ENCODE peak calls at places on chromosomes 16 and 17, in four cellular contexts. G, C, J and V are unnamed samples.

GRCh38 chr17:14866266-14866665 is 398.9 kb downstream of the PMP22 start:
- DNase-seq in G (no peak), J (no peak), C (no peak), V (no peak)

GRCh38 chr17:30376621-30377452 is 1.9 kb upstream of the CPD start:
- DNase-seq in J (no peak), G (no peak), C (peak; percentile 54), V (peak; percentile 89)

GRCh38 chr16:84612686-84613085 is 5.2 kb downstream of the COTL1 start:
- DNase-seq in C (no peak), G (no peak), J (no peak), V (no peak)

GRCh38 chr17:78252701-78253635 is 21.5 kb downstream of the TMEM235 start:
- DNase-seq in G (no peak), J (no peak), C (no peak), V (peak; percentile 30)

GRCh38 chr16:81319221-81319912 is 4.6 kb downstream of the GAN start:
- DNase-seq in J (peak; percentile 44), C (no peak), G (no peak), V (no peak)

GRCh38 chr16:72216767-72217166 is 44.8 kb upstream of the PMFBP1 start:
- DNase-seq in C (no peak), G (no peak), J (no peak), V (no peak)

GRCh38 chr17:18182978-18183333 is 672 bp upstream of the ALKBH5 start:
- DNase-seq in G (peak; percentile 96), C (peak; percentile 92), J (no peak), V (peak; percentile 89)

GRCh38 chr16:84592718-84593117 is 25.2 kb downstream of the COTL1 start:
- DNase-seq in J (no peak), G (peak; percentile 6), C (no peak), V (no peak)

GRCh38 chr16:47053895-47054294 is 80.4 kb upstream of the DNAJA2 start:
- DNase-seq in G (no peak), J (no peak), C (no peak), V (no peak)

GRCh38 chr17:51097708-51098446 is 22.8 kb downstream of the SPAG9 start:
- DNase-seq in J (no peak), C (no peak), G (no peak), V (no peak)

GRCh38 chr17:8918811-8919210 is 46.7 kb downstream of the PIK3R5 start:
- DNase-seq in C (no peak), J (no peak), G (no peak), V (no peak)

GRCh38 chr16:84358601-84359295 is 9.6 kb upstream of the ATP2C2 start:
- DNase-seq in G (no peak), C (no peak), J (no peak), V (no peak)

GRCh38 chr17:49589556-49589885 is 13.8 kb downstream of the NXPH3 start:
- DNase-seq in J (no peak), C (no peak), G (no peak), V (no peak)

GRCh38 chr16:50247906-50248608 is 18.3 kb upstream of the ADCY7 start:
- DNase-seq in G (no peak), C (no peak), J (peak; percentile 12), V (no peak)

GRCh38 chr17:67276075-67276474 is 31.1 kb upstream of the HELZ start:
- DNase-seq in C (no peak), G (no peak), J (no peak), V (no peak)

GRCh38 chr16:58661199-58661830 is 23.3 kb downstream of the SLC38A7 start:
- DNase-seq in J (no peak), C (no peak), G (peak; percentile 68), V (peak; percentile 32)

GRCh38 chr17:40371261-40371929 is 6.9 kb upstream of the GJD3 start:
- DNase-seq in J (no peak), C (no peak), G (no peak), V (peak; percentile 54)

GRCh38 chr16:80347900-80348299 is 192.9 kb upstream of the DYNLRB2 start:
- DNase-seq in C (no peak), G (no peak), J (no peak), V (no peak)

GRCh38 chr17:80507965-80508364 is 31.6 kb upstream of the NPTX1 start:
- DNase-seq in C (no peak), G (no peak), J (no peak), V (no peak)

GRCh38 chr16:24670623-24671454 is 58.6 kb upstream of the TNRC6A start:
- DNase-seq in J (no peak), G (peak; percentile 68), C (peak; percentile 25), V (peak; percentile 49)

GRCh38 chr16:35255186-35255803 is 1795.9 kb downstream of the TP53TG3F start:
- DNase-seq in G (no peak), J (no peak), C (no peak), V (no peak)

GRCh38 chr17:46929413-46929812 is 6.5 kb downstream of the GOSR2 start:
- DNase-seq in C (no peak), G (no peak), J (no peak), V (no peak)

GRCh38 chr16:17448640-17449638 is 21.8 kb downstream of the XYLT1 start:
- DNase-seq in J (no peak), G (peak; percentile 76), C (peak; percentile 42), V (peak; percentile 65)

GRCh38 chr17:78697122-78697845 is 84.8 kb downstream of the CYTH1 start:
- DNase-seq in C (no peak), J (no peak), G (no peak), V (no peak)

GRCh38 chr16:72986011-72986410 is 61.9 kb downstream of the ZFHX3 start:
- DNase-seq in J (no peak), C (no peak), G (peak; percentile 91), V (no peak)

GRCh38 chr17:78365561-78366108 is 5.8 kb upstream of the SOCS3 start:
- DNase-seq in C (no peak), G (no peak), J (peak; percentile 70), V (no peak)

GRCh38 chr16:28992496-28992895 is 7.6 kb downstream of the LAT start:
- DNase-seq in C (no peak), G (no peak), J (no peak), V (no peak)

GRCh38 chr16:10465821-10466220 is 80.0 kb downstream of the ATF7IP2 start:
- DNase-seq in J (no peak), C (no peak), G (no peak), V (no peak)

GRCh38 chr16:30557397-30557949 is 701 bp downstream of the ZNF764 start:
- DNase-seq in J (no peak), G (peak; percentile 41), C (peak; percentile 49), V (peak; percentile 30)

GRCh38 chr17:76940293-76940692 is 72.1 kb downstream of the MGAT5B start:
- DNase-seq in C (no peak), J (no peak), G (no peak), V (no peak)

GRCh38 chr17:35555695-35556094 is 4.9 kb downstream of the SLFN14 start:
- DNase-seq in G (no peak), C (no peak), J (no peak), V (peak; percentile 42)

GRCh38 chr16:69829338-69829737 is 67.2 kb downstream of the WWP2 start:
- DNase-seq in C (no peak), G (no peak), J (no peak), V (no peak)

GRCh38 chr16:88784074-88784855 is 755 bp downstream of the PIEZO1 start:
- DNase-seq in J (peak; percentile 77), G (peak; percentile 83), C (peak; percentile 64), V (peak; percentile 63)

GRCh38 chr16:74275031-74275636 is 21.5 kb upstream of the PSMD7 start:
- DNase-seq in C (no peak), G (no peak), J (no peak), V (no peak)

GRCh38 chr17:19812407-19812806 is 55.3 kb downstream of the ULK2 start:
- DNase-seq in G (no peak), C (no peak), J (no peak), V (peak; percentile 6)

GRCh38 chr17:40341808-40342574 is 22.5 kb downstream of the GJD3 start:
- DNase-seq in G (peak; percentile 90), C (peak; percentile 48), J (peak; percentile 68), V (no peak)

GRCh38 chr16:68364601-68364998 is 53.8 kb downstream of the PRMT7 start:
- DNase-seq in J (no peak), G (no peak), C (no peak), V (no peak)

GRCh38 chr17:42679492-42680330 is 1.9 kb downstream of the CCR10 start:
- DNase-seq in C (peak; percentile 77), G (peak; percentile 92), J (peak; percentile 59), V (peak; percentile 76)

GRCh38 chr16:725463-726187 is 618 bp downstream of the CCDC78 start:
- DNase-seq in G (no peak), C (no peak), J (no peak), V (no peak)

GRCh38 chr16:75315907-75316306 is 64.5 kb upstream of the BCAR1 start:
- DNase-seq in G (no peak), C (no peak), J (no peak), V (no peak)